ENCODE peak calls at places on chromosomes 5 and 9, in seven cellular contexts. U, X, O, Y, N, V and J are unnamed samples.

GRCh38 chr5:149552761-149553160 is 1.5 kb upstream of the CSNK1A1 start:
- DNase-seq in V (no peak), O (no peak), X (no peak), Y (no peak), U (no peak), N (no peak), J (no peak)

GRCh38 chr5:143495823-143496275 is 92.4 kb upstream of the NR3C1 start:
- DNase-seq in U (peak), O (no peak), V (no peak), N (no peak), Y (no peak), X (no peak), J (no peak)

GRCh38 chr5:113615708-113616107 is 102.2 kb downstream of the YTHDC2 start:
- DNase-seq in U (peak), X (no peak), N (no peak), O (no peak), Y (no peak), V (no peak), J (no peak)

GRCh38 chr9:126489604-126490593 is 123.8 kb upstream of the LMX1B start:
- DNase-seq in X (no peak), Y (no peak), V (no peak), N (no peak), U (no peak), O (no peak), J (peak)

GRCh38 chr5:179530069-179530998 is 20.0 kb upstream of the RUFY1 start:
- DNase-seq in Y (no peak), X (peak), N (peak), V (peak), U (peak), O (no peak), J (peak)

GRCh38 chr5:126959188-126959587 is 71.2 kb downstream of the MARCHF3 start:
- DNase-seq in V (no peak), N (no peak), Y (no peak), O (no peak), U (no peak), X (no peak), J (no peak)

GRCh38 chr9:73154760-73155159 is 3.1 kb downstream of the ANXA1 start:
- DNase-seq in V (no peak), N (no peak), Y (no peak), X (no peak), U (peak), O (no peak), J (no peak)

GRCh38 chr5:60945760-60946253 is 802 bp downstream of the NDUFAF2 start:
- DNase-seq in V (peak), X (no peak), U (peak), N (no peak), Y (peak), O (no peak), J (no peak)

GRCh38 chr5:9358961-9359686 is 186.8 kb downstream of the SEMA5A start:
- DNase-seq in O (no peak), N (no peak), Y (no peak), X (no peak), V (no peak), U (peak), J (no peak)

GRCh38 chr9:88355166-88355565 is 33.1 kb upstream of the SPIN1 start:
- DNase-seq in O (no peak), V (no peak), Y (no peak), U (no peak), N (no peak), X (no peak), J (no peak)

GRCh38 chr5:143860211-143860610 is 48.2 kb downstream of the HMHB1 start:
- DNase-seq in Y (peak), V (no peak), X (no peak), N (no peak), O (no peak), U (no peak), J (no peak)

GRCh38 chr5:36607114-36607561 is 732 bp downstream of the SLC1A3 start:
- DNase-seq in X (no peak), V (no peak), U (no peak), O (no peak), N (no peak), Y (no peak), J (no peak)

GRCh38 chr9:113616716-113617496 is 153.4 kb downstream of the RGS3 start:
- DNase-seq in Y (no peak), O (no peak), X (no peak), N (no peak), U (no peak), V (peak), J (peak)

GRCh38 chr5:134527156-134527960 is 1.9 kb downstream of the JADE2 start:
- DNase-seq in V (peak), O (peak), U (peak), N (peak), Y (peak), X (peak), J (peak)

GRCh38 chr9:130765135-130766030 is 69.7 kb upstream of the ABL1 start:
- DNase-seq in N (peak), Y (no peak), V (no peak), O (no peak), X (peak), U (peak), J (no peak)

GRCh38 chr9:133117271-133118178 is 3.5 kb downstream of the RALGDS start:
- DNase-seq in Y (no peak), N (no peak), X (no peak), V (peak), U (no peak), O (no peak), J (peak)

GRCh38 chr9:133118568-133118967 is 2.5 kb downstream of the RALGDS start:
- DNase-seq in V (no peak), N (no peak), O (no peak), U (no peak), Y (no peak), X (no peak), J (no peak)

GRCh38 chr9:133118179-133118520 is 2.9 kb downstream of the RALGDS start:
- DNase-seq in V (no peak), N (no peak), O (no peak), Y (no peak), U (no peak), X (no peak), J (peak)

GRCh38 chr9:133119461-133120342 is 1.3 kb downstream of the RALGDS start:
- DNase-seq in N (no peak), O (no peak), V (peak), X (no peak), U (no peak), Y (no peak), J (no peak)

GRCh38 chr9:133119039-133119438 is 2.0 kb downstream of the RALGDS start:
- DNase-seq in X (no peak), U (peak), N (no peak), O (no peak), V (peak), Y (no peak), J (no peak)
- TF ChIP-seq POLR2AphosphoS5 in X (no peak), U (no peak), N (no peak), O (no peak), V (peak), Y (no peak), J (peak)

GRCh38 chr9:76458903-76459690 is at the start of gene GCNT1:
- DNase-seq in U (peak), N (peak), Y (peak), V (peak), X (peak), O (peak), J (peak)
- TF ChIP-seq POLR2AphosphoS5 in U (peak), N (peak), Y (no peak), V (no peak), X (peak), O (peak), J (peak)

GRCh38 chr5:52988335-52989024 is 672 bp upstream of the ITGA2 start:
- DNase-seq in O (no peak), V (no peak), U (peak), N (no peak), X (no peak), Y (no peak), J (no peak)

GRCh38 chr5:52987711-52988329 is 1.3 kb upstream of the ITGA2 start:
- DNase-seq in N (no peak), U (peak), V (no peak), O (no peak), Y (peak), X (no peak), J (no peak)

GRCh38 chr5:52989025-52989780 is at the start of gene ITGA2:
- DNase-seq in N (peak), O (no peak), Y (peak), V (peak), X (peak), U (peak), J (peak)

GRCh38 chr5:52990531-52990925 is 1.4 kb downstream of the ITGA2 start:
- DNase-seq in X (no peak), O (no peak), Y (no peak), V (no peak), U (no peak), N (no peak), J (no peak)

DNA sequence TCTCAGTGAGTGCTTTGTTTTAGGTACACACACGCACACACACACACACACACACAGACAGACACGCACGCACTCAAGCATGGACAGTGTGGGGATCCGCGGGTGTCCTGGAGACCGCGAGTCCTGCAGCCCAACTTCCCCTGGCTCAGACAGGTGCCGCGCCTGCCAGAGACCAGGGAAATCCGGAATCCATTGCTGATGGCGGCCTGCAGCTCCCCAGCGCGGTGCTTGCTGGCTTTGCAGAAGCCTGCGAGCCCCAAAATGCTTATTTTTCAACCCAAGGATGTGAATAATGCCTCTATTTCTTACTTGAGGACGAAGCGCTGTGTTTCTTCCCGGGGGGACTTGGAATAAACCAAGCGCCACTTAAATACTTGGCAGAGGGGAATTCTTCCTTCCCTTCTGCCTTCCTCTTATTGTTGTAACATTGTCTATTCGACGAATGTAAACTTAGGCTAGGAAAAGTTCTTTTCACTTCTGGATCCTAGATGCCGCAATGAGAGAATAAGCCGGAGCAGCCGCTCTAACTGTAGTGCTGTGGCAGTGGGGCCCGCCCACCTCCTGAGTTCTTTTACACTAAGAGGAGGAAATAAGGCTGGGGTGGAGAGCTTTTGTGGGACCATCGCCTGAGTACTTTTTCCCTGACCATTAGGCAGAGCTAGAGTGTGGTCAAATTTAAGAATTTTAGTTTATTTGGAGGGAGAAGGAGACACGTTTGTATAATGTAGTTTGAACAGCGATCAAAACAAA is 804 bp downstream of the ITGA2 start:
- DNase-seq in V (peak), X (no peak), Y (no peak), U (peak), N (no peak), O (no peak), J (peak)
- TF ChIP-seq POLR2AphosphoS5 in V (no peak), X (no peak), Y (no peak), U (no peak), N (no peak), O (no peak), J (no peak)

DNA sequence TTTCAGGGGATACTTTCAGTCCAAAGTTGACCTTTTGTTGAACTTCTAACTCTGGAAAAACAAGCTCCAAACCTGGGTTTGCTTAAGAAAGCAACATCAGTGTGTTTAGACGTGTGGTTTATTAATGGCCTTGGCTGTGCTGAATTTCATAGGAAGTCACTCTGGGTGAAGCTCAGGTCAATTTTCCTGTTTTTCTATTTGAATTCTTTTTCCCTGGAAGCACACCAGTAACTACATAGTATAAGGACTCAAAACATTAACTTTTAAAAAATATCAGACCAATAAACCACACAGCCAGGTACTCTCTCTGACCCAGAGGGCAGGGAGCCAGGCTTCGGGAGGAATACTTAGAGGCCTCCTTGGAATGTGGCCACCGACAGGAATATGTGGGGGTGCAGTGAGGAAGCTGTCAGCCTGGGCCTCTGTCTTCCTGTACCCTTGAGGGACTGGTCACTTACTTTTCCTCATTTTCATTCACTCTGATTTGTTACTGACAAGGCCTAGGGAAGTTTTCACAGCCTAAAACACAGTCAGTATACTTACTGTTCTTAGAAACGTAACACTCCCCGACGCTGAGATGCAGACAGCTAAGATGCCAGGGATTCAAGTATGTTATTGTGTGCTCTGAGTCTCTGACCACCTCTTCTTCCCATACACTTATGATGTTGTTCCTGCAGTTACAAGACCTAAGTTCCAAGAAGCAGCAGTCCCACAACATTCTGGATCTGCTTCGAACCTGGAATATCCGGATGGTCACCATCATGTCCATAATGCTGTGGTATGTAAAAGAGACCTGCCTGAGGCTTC is 18.9 kb downstream of the SLC22A5 start:
- DNase-seq in Y (no peak), X (no peak), U (peak), V (peak), N (no peak), O (no peak), J (no peak)
- TF ChIP-seq POLR2AphosphoS5 in Y (no peak), X (no peak), U (peak), V (peak), N (no peak), O (no peak), J (peak)

DNA sequence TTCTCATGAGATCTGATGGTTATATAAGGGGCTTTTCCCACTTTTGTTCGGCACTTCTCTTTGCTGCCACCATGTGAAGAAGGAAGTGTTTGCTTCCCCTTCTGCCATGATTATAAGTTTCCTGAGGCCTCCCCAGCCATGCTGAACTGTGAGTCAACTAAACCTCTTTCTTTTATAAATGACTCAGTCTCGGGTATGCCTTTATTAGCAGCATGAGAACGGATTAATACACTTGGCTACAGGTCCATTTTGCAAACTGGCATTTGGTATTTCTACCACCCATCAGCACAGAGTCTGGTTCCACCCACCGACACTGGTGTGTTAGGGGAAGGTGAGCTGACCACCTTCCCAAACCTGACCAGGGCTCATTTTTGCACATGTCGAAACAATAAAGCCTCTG is 47.9 kb upstream of the RARS1 start:
- DNase-seq in O (no peak), U (no peak), V (no peak), X (no peak), N (no peak), Y (no peak), J (no peak)
- TF ChIP-seq POLR2AphosphoS5 in O (no peak), U (no peak), V (no peak), X (no peak), N (no peak), Y (no peak), J (no peak)

GRCh38 chr5:145936401-145937131 is at the start of gene SH3RF2:
- DNase-seq in U (peak), V (peak), X (no peak), N (no peak), Y (peak), O (peak), J (no peak)

GRCh38 chr5:145938699-145939531 is 2.5 kb downstream of the SH3RF2 start:
- DNase-seq in Y (no peak), U (no peak), N (no peak), X (no peak), O (no peak), V (no peak), J (no peak)

GRCh38 chr5:145934276-145934675 is 2.1 kb upstream of the SH3RF2 start:
- DNase-seq in X (no peak), O (no peak), U (no peak), Y (no peak), N (no peak), V (no peak), J (no peak)

GRCh38 chr5:145939532-145940065 is 3.2 kb downstream of the SH3RF2 start:
- DNase-seq in V (no peak), U (no peak), Y (no peak), X (no peak), N (no peak), O (no peak), J (no peak)

DNA sequence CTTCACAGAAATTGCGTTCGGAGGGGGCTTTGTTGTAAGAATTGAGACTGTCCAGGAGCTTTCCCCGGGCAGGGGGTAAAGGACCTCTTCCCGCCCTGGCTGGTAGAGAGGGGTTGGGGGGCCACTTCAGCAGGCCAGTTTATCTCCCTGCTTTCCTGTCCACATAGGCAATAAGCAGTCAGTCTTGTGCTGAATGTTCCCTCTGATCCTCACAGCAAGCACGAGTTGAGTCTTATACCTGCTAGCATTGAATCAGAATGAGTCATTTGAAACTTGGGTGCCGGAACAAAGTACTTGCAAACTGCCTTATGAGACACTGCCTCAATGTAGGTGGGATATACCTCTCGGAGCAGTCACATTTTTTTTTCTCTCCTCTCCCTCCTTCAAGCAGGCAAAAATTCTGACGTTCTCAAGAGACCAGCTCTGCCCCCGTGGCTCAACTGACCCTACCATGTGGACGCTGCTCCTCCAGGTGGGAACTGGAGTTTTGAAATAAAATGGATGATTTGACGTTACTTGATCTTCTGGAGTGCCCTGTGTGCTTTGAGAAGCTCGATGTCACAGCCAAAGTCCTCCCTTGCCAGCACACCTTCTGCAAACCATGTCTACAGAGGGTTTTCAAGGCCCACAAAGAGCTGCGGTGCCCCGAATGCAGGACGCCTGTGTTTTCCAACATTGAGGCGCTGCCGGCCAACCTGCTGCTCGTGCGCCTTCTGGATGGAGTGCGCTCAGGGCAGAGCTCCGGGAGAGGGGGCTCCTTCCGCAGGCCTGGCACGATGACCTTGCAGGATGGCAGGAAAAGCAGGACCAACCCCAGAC is 1.3 kb downstream of the SH3RF2 start:
- DNase-seq in Y (peak), V (no peak), O (peak), U (no peak), X (peak), N (no peak), J (no peak)
- TF ChIP-seq POLR2AphosphoS5 in Y (no peak), V (no peak), O (no peak), U (no peak), X (no peak), N (no peak), J (no peak)